ENCODE peak calls at places on chromosomes 16 and 17, in six cellular contexts. O is CD8-positive, alpha-beta T cell; A is transverse colon; I is gastrocnemius medialis; Q is brain microvascular endothelial cell; V is sigmoid colon. T is an unnamed sample.

GRCh38 chr17:64178011-64178825 is 48.3 kb upstream of the ERN1 start:
- DNase-seq in O (no peak), A (no peak), I (peak), Q (no peak), V (no peak), T (no peak)

GRCh38 chr17:30236807-30237206 is 1.3 kb upstream of the SLC6A4 start:
- DNase-seq in O (no peak), A (peak), I (no peak), Q (no peak), V (no peak), T (no peak)

GRCh38 chr17:3961564-3962047 is 2.6 kb downstream of the ATP2A3 start:
- DNase-seq in O (peak), A (peak), I (no peak), Q (no peak), V (no peak), T (peak)

GRCh38 chr16:84144301-84144858 is 597 bp downstream of the HSDL1 start:
- DNase-seq in O (peak), A (peak), I (no peak), Q (no peak), V (no peak), T (no peak)

GRCh38 chr17:47841488-47842308 is 625 bp upstream of the SCRN2 start:
- DNase-seq in O (no peak), A (no peak), I (no peak), Q (no peak), V (no peak), T (no peak)

GRCh38 chr17:74836691-74837467 is 22.8 kb downstream of the GRIN2C start:
- DNase-seq in O (no peak), A (no peak), I (no peak), Q (no peak), V (no peak), T (no peak)

GRCh38 chr16:80144191-80144590 is 396.6 kb upstream of the DYNLRB2 start:
- DNase-seq in O (no peak), A (no peak), I (no peak), Q (no peak), V (no peak), T (no peak)

GRCh38 chr16:3971261-3971660 is 90.7 kb upstream of the CREBBP start:
- DNase-seq in O (no peak), A (no peak), I (no peak), Q (peak), V (no peak), T (no peak)

GRCh38 chr16:79612207-79612606 is 11.7 kb upstream of the MAF start:
- DNase-seq in O (no peak), A (no peak), I (no peak), Q (no peak), V (no peak), T (no peak)

GRCh38 chr17:34675605-34676004 is 96.2 kb downstream of the TMEM132E start:
- DNase-seq in O (no peak), A (no peak), I (no peak), Q (no peak), V (no peak), T (no peak)

GRCh38 chr16:70611224-70611598 is 35.1 kb upstream of the IL34 start:
- DNase-seq in O (no peak), A (no peak), I (no peak), Q (no peak), V (no peak), T (no peak)

GRCh38 chr17:8474826-8475225 is 39.1 kb downstream of the NDEL1 start:
- DNase-seq in O (no peak), A (no peak), I (no peak), Q (no peak), V (no peak), T (no peak)

GRCh38 chr16:31696968-31697743 is 169.5 kb downstream of the AHSP start:
- DNase-seq in O (no peak), A (no peak), I (no peak), Q (peak), V (no peak), T (no peak)
- TF ChIP-seq CTCF in O (peak), A (peak), I (peak), Q (peak), V (peak), T (peak)

GRCh38 chr16:85704900-85705846 is 16.4 kb upstream of the GINS2 start:
- DNase-seq in O (no peak), A (no peak), I (no peak), Q (no peak), V (no peak), T (no peak)
- H3K27ac ChIP-seq in O (no peak), A (no peak), I (no peak), Q (no peak), V (no peak), T (no peak)

DNA sequence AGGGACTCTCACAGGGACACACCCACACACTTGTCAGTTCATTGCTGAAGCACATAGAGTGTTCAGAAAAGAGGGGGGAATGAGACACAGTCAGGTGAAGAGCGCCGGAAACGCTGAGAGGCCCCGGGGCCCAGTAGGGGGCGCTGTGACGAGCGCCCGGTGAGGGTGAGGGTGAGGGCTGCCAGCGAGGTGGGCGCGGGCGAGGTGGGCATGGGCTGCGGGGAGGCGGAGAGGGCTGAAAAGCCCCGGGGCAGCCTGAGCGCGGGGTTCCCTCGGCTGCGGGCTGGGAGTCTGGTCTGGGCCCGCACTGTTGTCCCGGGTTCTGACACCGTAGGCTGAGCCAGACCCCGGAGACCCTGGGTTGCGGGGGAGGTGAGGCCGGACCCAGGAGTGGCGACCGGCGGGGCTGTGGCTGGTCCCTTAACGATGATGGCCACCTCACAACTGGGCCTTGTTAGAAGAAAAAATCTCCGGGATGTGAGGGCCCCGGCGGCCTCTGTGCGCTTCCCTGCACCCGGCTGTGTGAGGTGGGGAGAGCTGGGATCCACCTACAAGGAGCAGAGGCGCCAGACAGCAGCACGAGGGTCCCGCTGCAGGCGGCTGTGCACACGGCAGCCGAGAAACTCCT is 91.4 kb downstream of the C16orf78 start:
- DNase-seq in O (no peak), A (no peak), I (no peak), Q (no peak), V (peak), T (no peak)
- TF ChIP-seq CTCF in O (peak), A (peak), I (no peak), Q (peak), V (no peak), T (no peak)

GRCh38 chr17:6352016-6352415 is 82.9 kb downstream of the AIPL1 start:
- DNase-seq in O (no peak), A (no peak), I (no peak), Q (no peak), V (no peak), T (no peak)
- H3K27ac ChIP-seq in O (no peak), A (no peak), I (no peak), Q (no peak), V (no peak), T (no peak)

DNA sequence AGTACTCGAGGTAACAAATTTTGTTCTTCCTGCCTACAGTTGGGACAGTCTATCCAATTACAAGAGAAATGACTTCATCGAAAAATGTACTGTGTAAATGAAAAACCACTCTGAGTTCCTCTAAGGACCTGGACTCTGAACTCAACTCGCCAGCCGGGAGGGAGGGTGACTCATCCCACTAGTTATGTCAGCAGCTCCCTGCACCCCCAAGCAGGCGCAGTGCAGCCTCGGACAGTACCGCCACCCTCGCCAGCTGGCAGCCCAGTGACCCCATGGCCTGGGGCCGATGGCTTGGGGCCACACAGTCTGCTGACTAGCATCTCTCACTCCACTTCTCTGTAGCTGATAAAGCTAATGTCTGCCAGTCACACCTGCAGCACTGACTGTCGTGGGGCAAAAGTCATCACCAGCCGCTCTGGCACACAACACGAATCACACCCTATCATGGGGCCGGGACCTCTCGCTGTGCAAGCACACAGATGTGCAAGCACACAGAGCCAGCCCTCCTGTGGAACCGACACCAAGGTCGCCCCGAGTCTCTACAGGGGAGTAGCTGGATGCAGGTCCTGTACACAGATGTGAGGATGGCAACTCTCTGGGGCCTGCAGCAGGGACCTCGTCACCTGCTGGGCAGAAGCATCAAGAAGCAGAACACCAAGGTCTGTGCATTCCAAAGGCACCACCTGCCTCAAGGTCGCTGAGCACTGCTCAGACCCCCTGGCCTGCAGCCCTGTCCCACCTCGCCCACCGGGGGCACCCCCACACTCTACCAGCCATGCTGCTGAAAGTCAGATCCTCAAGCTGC is 5.7 kb downstream of the CSNK1D start:
- DNase-seq in O (peak), A (peak), I (peak), Q (peak), V (peak), T (peak)
- TF ChIP-seq CTCF in O (no peak), A (no peak), I (no peak), Q (no peak), V (no peak), T (no peak)

T was measured in esophagus squamous epithelium.